ENCODE peak calls at places on chromosomes 6 and 20, in seven cellular contexts. U, H, D, K, N, F and M are unnamed samples.

GRCh38 chr6:30882764-30883475 is 1.4 kb upstream of the DDR1 start:
- DNase-seq in F (peak; percentile 94), U (peak; percentile 83), D (peak; percentile 54), N (no peak), K (no peak), H (no peak), M (no peak)

GRCh38 chr6:41489284-41489851 is 56.8 kb upstream of the FOXP4 start:
- DNase-seq in F (no peak), N (no peak), U (peak; percentile 56), D (no peak), H (no peak), K (no peak), M (peak; percentile 33)

GRCh38 chr6:45791600-45792168 is 224.0 kb downstream of the CLIC5 start:
- DNase-seq in U (no peak), F (no peak), N (no peak), H (no peak), K (no peak), D (no peak), M (no peak)

GRCh38 chr6:34341481-34341971 is 50.9 kb downstream of the NUDT3 start:
- DNase-seq in K (peak; percentile 68), F (peak; percentile 12), D (no peak), H (peak; percentile 84), N (peak; percentile 16), U (no peak), M (no peak)

GRCh38 chr6:116447052-116447451 is 14.1 kb upstream of the CALHM6 start:
- DNase-seq in N (no peak), F (no peak), D (no peak), U (no peak), K (no peak), H (peak; percentile 59), M (no peak)

GRCh38 chr6:21143651-21144050 is 449.9 kb upstream of the SOX4 start:
- DNase-seq in D (no peak), N (no peak), U (no peak), F (no peak), H (no peak), K (no peak), M (no peak)

GRCh38 chr6:143575440-143575839 is 63.9 kb upstream of the FUCA2 start:
- DNase-seq in H (peak; percentile 78), K (peak; percentile 56), N (peak; percentile 85), D (peak; percentile 73), F (peak; percentile 48), U (no peak), M (peak; percentile 65)

GRCh38 chr20:17902531-17903083 is 66.0 kb downstream of the SNX5 start:
- DNase-seq in K (no peak), N (no peak), U (no peak), F (no peak), D (no peak), H (no peak), M (no peak)

GRCh38 chr6:112223070-112223861 is 31.1 kb downstream of the LAMA4 start:
- DNase-seq in D (no peak), H (no peak), N (no peak), F (no peak), U (no peak), K (peak; percentile 57), M (no peak)

GRCh38 chr20:48194578-48194977 is 409.3 kb upstream of the SULF2 start:
- DNase-seq in U (no peak), N (no peak), K (no peak), D (no peak), H (no peak), F (no peak), M (no peak)

GRCh38 chr6:43625393-43625992 is 3.6 kb downstream of the GTPBP2 start:
- DNase-seq in H (no peak), D (no peak), N (no peak), F (no peak), K (no peak), U (no peak), M (no peak)

GRCh38 chr20:18543216-18543615 is 24.0 kb upstream of the SMIM26 start:
- DNase-seq in U (no peak), D (no peak), H (no peak), F (no peak), N (no peak), K (no peak), M (no peak)

GRCh38 chr6:4794140-4794707 is 18.0 kb downstream of the CDYL start:
- DNase-seq in H (no peak), U (no peak), D (no peak), F (no peak), K (no peak), N (no peak), M (no peak)

GRCh38 chr20:37988555-37988954 is 44.7 kb downstream of the TTI1 start:
- DNase-seq in H (no peak), U (no peak), F (no peak), D (no peak), N (no peak), K (no peak), M (no peak)

GRCh38 chr6:38638941-38639497 is 710 bp downstream of the BTBD9 start:
- DNase-seq in D (peak; percentile 3), N (peak; percentile 40), K (no peak), F (peak; percentile 38), H (peak; percentile 50), U (no peak), M (no peak)

GRCh38 chr6:43900560-43901329 is 130.7 kb downstream of the VEGFA start:
- DNase-seq in U (peak; percentile 54), F (no peak), D (no peak), N (no peak), H (no peak), K (no peak), M (no peak)

GRCh38 chr6:31663961-31664789 is 622 bp downstream of the GPANK1 start:
- DNase-seq in N (peak; percentile 69), F (no peak), K (peak; percentile 64), D (no peak), H (peak; percentile 51), U (peak; percentile 82), M (no peak)

GRCh38 chr6:52994031-52994788 is 874 bp downstream of the GSTA4 start:
- DNase-seq in U (no peak), N (no peak), K (peak; percentile 35), F (peak; percentile 42), H (peak; percentile 62), D (no peak), M (no peak)

GRCh38 chr20:47360207-47360488 is 3.6 kb upstream of the ZMYND8 start:
- DNase-seq in U (peak; percentile 31), H (no peak), N (peak; percentile 82), F (peak; percentile 70), D (no peak), K (peak; percentile 73), M (no peak)

GRCh38 chr6:22219916-22220315 is 76.9 kb downstream of the PRL start:
- DNase-seq in N (no peak), D (no peak), H (no peak), K (no peak), F (no peak), U (no peak), M (no peak)

GRCh38 chr6:137738931-137739504 is 128.0 kb upstream of the TNFAIP3 start:
- DNase-seq in K (no peak), N (no peak), H (no peak), D (no peak), U (no peak), F (no peak), M (no peak)

GRCh38 chr20:60804918-60805631 is 447.0 kb upstream of the CDH4 start:
- DNase-seq in F (no peak), D (no peak), U (no peak), K (no peak), H (no peak), N (no peak), M (no peak)
- TF ChIP-seq POLR2A in F (no peak), D (no peak), U (no peak), K (no peak), H (no peak), N (no peak), M (no peak)

GRCh38 chr6:18277181-18278006 is 13.1 kb upstream of the DEK start:
- DNase-seq in U (no peak), F (no peak), H (no peak), D (no peak), K (no peak), N (no peak), M (no peak)

GRCh38 chr6:18281564-18281963 is 17.2 kb upstream of the DEK start:
- DNase-seq in D (no peak), H (no peak), N (no peak), K (no peak), U (no peak), F (no peak), M (no peak)

GRCh38 chr6:18280084-18280483 is 15.8 kb upstream of the DEK start:
- DNase-seq in K (no peak), F (no peak), N (no peak), H (no peak), D (no peak), U (no peak), M (no peak)

GRCh38 chr6:18276610-18277009 is 12.3 kb upstream of the DEK start:
- DNase-seq in U (no peak), K (no peak), D (no peak), H (no peak), N (no peak), F (no peak), M (no peak)
- H3K4me3 ChIP-seq in U (no peak overlapping the region), K (no peak overlapping the region), D (no peak overlapping the region), H (peak overlapping the region; percentile 22), N (no peak overlapping the region), F (no peak overlapping the region), M (no peak overlapping the region)

GRCh38 chr20:32632461-32633354 is 41.0 kb downstream of the C20orf203 start:
- DNase-seq in H (no peak), N (no peak), F (no peak), U (no peak), D (no peak), K (no peak), M (no peak)
- TF ChIP-seq POLR2A in H (no peak), N (no peak), F (no peak), U (no peak), D (no peak), K (no peak), M (no peak)

GRCh38 chr20:62804021-62804631 is 509 bp upstream of the OGFR start:
- DNase-seq in U (peak; percentile 89), H (no peak), K (no peak), D (no peak), F (no peak), N (peak; percentile 56), M (no peak)
- H3K4me3 ChIP-seq in U (peak overlapping the region; percentile 99), H (no peak overlapping the region), K (peak overlapping the region; percentile 57), D (peak overlapping the region; percentile 83), F (peak overlapping the region; percentile 88), N (peak overlapping the region; percentile 25), M (peak overlapping the region; percentile 97)

GRCh38 chr6:13615802-13616140 is 636 bp downstream of the NOL7 start:
- DNase-seq in U (peak; percentile 88), H (no peak), D (no peak), N (peak; percentile 55), F (peak; percentile 57), K (peak; percentile 32), M (peak; percentile 22)

GRCh38 chr6:13614126-13614925 is 809 bp upstream of the NOL7 start:
- DNase-seq in N (peak; percentile 77), U (peak; percentile 91), K (no peak), H (no peak), D (no peak), F (peak; percentile 72), M (no peak)

GRCh38 chr6:13613029-13613594 is 2.0 kb upstream of the NOL7 start:
- DNase-seq in N (no peak), D (no peak), F (peak; percentile 8), K (no peak), H (no peak), U (no peak), M (no peak)

GRCh38 chr6:13617066-13617465 is 1.9 kb downstream of the NOL7 start:
- DNase-seq in N (no peak), F (no peak), U (no peak), D (no peak), H (no peak), K (no peak), M (no peak)

GRCh38 chr6:13614926-13615801 is at the start of gene NOL7:
- DNase-seq in H (peak; percentile 98), U (peak; percentile 99), F (peak; percentile 97), K (peak; percentile 97), D (peak; percentile 95), N (peak; percentile 99), M (peak; percentile 93)
- TF ChIP-seq POLR2A in H (peak; percentile 67), U (peak; percentile 87), F (peak; percentile 76), K (peak; percentile 67), D (peak; percentile 89), N (peak; percentile 87), M (peak; percentile 55)